ENCODE peak calls at places on chromosomes 3 and 15, in five cellular contexts. Z is effector memory CD4-positive, alpha-beta T cell; R is CD4-positive, alpha-beta T cell; G is psoas muscle; B is suprapubic skin. T is an unnamed sample.

GRCh38 chr3:65268411-65268810 is 580.6 kb upstream of the ADAMTS9 start:
- DNase-seq in B (no peak), R (no peak), G (no peak), Z (no peak), T (no peak)

GRCh38 chr3:177431525-177432255 is 234.4 kb upstream of the TBL1XR1 start:
- DNase-seq in R (no peak), Z (no peak), B (no peak), G (no peak), T (no peak)

GRCh38 chr3:46692566-46692983 is 904 bp downstream of the ALS2CL start:
- DNase-seq in Z (no peak), B (peak), G (no peak), R (no peak), T (peak)

GRCh38 chr3:49081429-49081828 is 12.4 kb downstream of the QRICH1 start:
- DNase-seq in Z (no peak), B (no peak), G (no peak), R (no peak), T (no peak)

GRCh38 chr3:51394541-51394940 is 3.5 kb downstream of the RBM15B start:
- DNase-seq in G (no peak), R (no peak), Z (no peak), B (no peak), T (peak)

GRCh38 chr3:188749010-188749617 is 422.7 kb upstream of the TPRG1 start:
- DNase-seq in R (peak), B (no peak), G (no peak), Z (peak), T (no peak)

GRCh38 chr15:52112203-52112750 is 298 bp downstream of the BCL2L10 start:
- DNase-seq in B (no peak), Z (no peak), R (peak), G (peak), T (no peak)

GRCh38 chr15:67783303-67783702 is 42.0 kb upstream of the SKOR1 start:
- DNase-seq in R (peak), G (no peak), B (no peak), Z (no peak), T (no peak)

GRCh38 chr15:48641416-48641815 is 4.1 kb downstream of the FBN1 start:
- DNase-seq in B (no peak), R (no peak), G (no peak), Z (no peak), T (no peak)

GRCh38 chr3:22176911-22177310 is 425.9 kb upstream of the ZNF385D start:
- DNase-seq in G (no peak), Z (no peak), B (no peak), R (no peak), T (no peak)

GRCh38 chr3:144358191-144358590 is 386.6 kb downstream of the DIPK2A start:
- DNase-seq in R (no peak), B (no peak), G (no peak), Z (no peak), T (no peak)

GRCh38 chr3:52679139-52679538 is 6.6 kb downstream of the PBRM1 start:
- DNase-seq in G (no peak), B (no peak), Z (no peak), R (no peak), T (no peak)

GRCh38 chr3:115623414-115623868 is at the start of gene GAP43:
- DNase-seq in Z (no peak), G (peak), R (no peak), B (no peak), T (peak)

GRCh38 chr3:121436641-121437040 is 109.1 kb downstream of the POLQ start:
- DNase-seq in R (no peak), G (no peak), Z (no peak), B (no peak), T (no peak)

GRCh38 chr3:60770532-60770931 is 480.7 kb downstream of the FHIT start:
- DNase-seq in R (no peak), B (no peak), G (no peak), Z (no peak), T (no peak)

GRCh38 chr15:74571191-74571590 is 30.2 kb downstream of the ARID3B start:
- DNase-seq in G (no peak), B (no peak), R (no peak), Z (no peak), T (no peak)

GRCh38 chr3:79551325-79551892 is 216.4 kb downstream of the ROBO1 start:
- DNase-seq in G (no peak), R (no peak), Z (no peak), B (no peak), T (no peak)

GRCh38 chr15:76341366-76342045 is 4.9 kb downstream of the ISL2 start:
- DNase-seq in G (no peak), R (no peak), B (no peak), Z (no peak), T (no peak)

GRCh38 chr3:32321095-32321835 is 70.4 kb upstream of the CMTM7 start:
- DNase-seq in R (no peak), B (no peak), G (no peak), Z (no peak), T (no peak)

GRCh38 chr3:13148561-13149330 is 75.5 kb upstream of the IQSEC1 start:
- DNase-seq in G (no peak), Z (no peak), R (peak), B (peak), T (no peak)

GRCh38 chr3:142947799-142948575 is 15.5 kb downstream of the PAQR9 start:
- DNase-seq in Z (no peak), G (no peak), B (no peak), R (no peak), T (no peak)

GRCh38 chr3:185457376-185457775 is 41.5 kb downstream of the TMEM41A start:
- DNase-seq in G (no peak), B (no peak), R (no peak), Z (no peak), T (no peak)

GRCh38 chr3:159711560-159712333 is 276.9 kb upstream of the IL12A start:
- DNase-seq in Z (no peak), G (peak), B (no peak), R (no peak), T (peak)

GRCh38 chr3:159733194-159733860 is 255.3 kb upstream of the IL12A start:
- DNase-seq in Z (no peak), B (no peak), G (no peak), R (no peak), T (no peak)

GRCh38 chr3:55516391-55517030 is 29.4 kb upstream of the WNT5A start:
- DNase-seq in B (no peak), G (no peak), R (no peak), Z (no peak), T (no peak)

GRCh38 chr15:99436472-99437314 is 129.1 kb upstream of the MEF2A start:
- DNase-seq in B (peak), R (peak), Z (no peak), G (no peak), T (peak)

GRCh38 chr3:72492240-72492639 is 356.0 kb downstream of the SHQ1 start:
- DNase-seq in Z (no peak), G (peak), R (no peak), B (peak), T (peak)

GRCh38 chr3:134353831-134354611 is 20.2 kb downstream of the AMOTL2 start:
- DNase-seq in Z (no peak), R (no peak), G (no peak), B (no peak), T (no peak)

DNA sequence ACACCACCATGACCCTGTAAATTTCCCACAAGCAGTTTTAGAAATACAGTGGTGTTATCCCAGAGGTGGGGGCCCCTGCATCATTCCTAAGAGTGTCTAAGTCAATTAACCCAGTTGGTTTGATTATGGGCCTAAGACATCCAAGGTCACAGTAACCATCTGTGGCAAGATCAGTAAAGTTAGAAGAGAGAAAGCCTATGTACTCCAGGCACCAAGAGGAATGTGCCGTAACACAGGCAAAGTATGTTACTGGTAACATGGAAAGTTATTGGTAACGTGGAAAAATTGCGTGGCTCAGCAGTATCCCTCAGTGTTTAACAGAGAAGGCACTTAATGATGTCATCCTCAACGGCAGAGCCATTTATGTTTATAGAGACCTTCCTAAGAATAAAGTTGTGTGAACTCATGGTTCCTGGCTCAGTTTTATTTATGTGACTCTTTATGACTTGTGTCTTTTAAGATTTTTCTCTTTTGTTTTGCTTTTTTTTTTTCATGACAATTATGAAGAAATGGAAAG is 144.1 kb upstream of the RASGRP1 start:
- DNase-seq in B (no peak), G (no peak), Z (no peak), R (no peak), T (no peak)
- H3K27ac ChIP-seq in B (no peak), G (no peak), Z (no peak), R (no peak), T (no peak)

GRCh38 chr3:196321162-196321561 is 3.1 kb upstream of the DYNLT2B start:
- DNase-seq in Z (no peak), R (no peak), G (no peak), B (no peak), T (no peak)
- H3K27ac ChIP-seq in Z (no peak), R (no peak), G (no peak), B (no peak), T (no peak)

GRCh38 chr3:99877180-99877579 is 59.5 kb downstream of the CMSS1 start:
- DNase-seq in Z (no peak), G (no peak), R (no peak), B (no peak), T (no peak)

GRCh38 chr3:99875925-99876781 is 58.5 kb downstream of the CMSS1 start:
- DNase-seq in R (peak), G (peak), B (peak), Z (peak), T (peak)

GRCh38 chr3:99879275-99879674 is 61.6 kb downstream of the CMSS1 start:
- DNase-seq in B (no peak), R (no peak), Z (no peak), G (no peak), T (no peak)

GRCh38 chr3:99875573-99875924 is 57.9 kb downstream of the CMSS1 start:
- DNase-seq in B (no peak), Z (no peak), R (no peak), G (no peak), T (no peak)

DNA sequence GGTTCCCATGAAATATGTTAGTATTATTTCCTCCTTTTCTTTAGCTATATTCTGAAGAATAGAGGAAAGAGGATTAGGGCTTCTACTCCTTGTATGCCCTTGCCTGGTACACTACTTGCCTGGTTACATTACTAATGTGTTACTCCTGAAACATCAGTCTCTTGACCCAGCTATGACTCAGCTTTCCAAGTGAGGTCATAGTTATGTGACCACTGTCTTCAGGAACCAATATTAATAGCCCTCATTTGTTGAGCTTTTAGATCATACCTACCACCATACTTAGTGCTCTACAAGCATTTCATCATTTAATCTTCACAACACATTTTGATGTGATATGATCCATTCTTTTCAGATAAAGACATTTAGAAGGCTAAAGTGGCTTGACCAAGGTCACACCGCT is 60.3 kb downstream of the CMSS1 start:
- DNase-seq in G (no peak), R (no peak), Z (no peak), B (no peak), T (no peak)
- H3K27ac ChIP-seq in G (peak), R (no peak), Z (no peak), B (peak), T (no peak)

GRCh38 chr15:73051402-73051810 is 857 bp upstream of the NEO1 start:
- DNase-seq in R (no peak), Z (no peak), B (peak), G (peak), T (peak)
- H3K27ac ChIP-seq in R (no peak), Z (peak), B (peak), G (peak), T (peak)

DNA sequence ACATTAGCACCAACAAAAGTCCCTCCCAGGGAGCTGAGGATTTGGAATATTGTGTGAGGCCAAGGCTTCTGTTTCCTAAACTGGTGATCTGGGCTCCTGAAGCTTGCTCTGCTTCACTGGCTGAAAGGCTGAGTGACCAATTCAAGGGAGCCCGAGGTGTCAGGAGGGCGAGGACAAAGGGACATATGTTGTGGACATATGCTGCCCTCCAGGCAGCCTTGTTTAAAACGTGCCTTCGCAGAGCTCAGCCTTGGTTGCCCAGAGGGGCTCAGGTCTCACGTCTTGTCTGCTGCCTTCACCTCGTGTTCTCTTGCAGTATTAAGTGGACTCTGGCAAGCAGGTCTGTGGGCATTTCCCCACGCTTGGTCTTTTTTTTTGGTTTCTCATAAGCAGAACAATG is 7.0 kb downstream of the SLCO3A1 start:
- DNase-seq in Z (no peak), R (no peak), B (no peak), G (no peak), T (no peak)
- H3K27ac ChIP-seq in Z (no peak), R (no peak), B (no peak), G (no peak), T (no peak)

DNA sequence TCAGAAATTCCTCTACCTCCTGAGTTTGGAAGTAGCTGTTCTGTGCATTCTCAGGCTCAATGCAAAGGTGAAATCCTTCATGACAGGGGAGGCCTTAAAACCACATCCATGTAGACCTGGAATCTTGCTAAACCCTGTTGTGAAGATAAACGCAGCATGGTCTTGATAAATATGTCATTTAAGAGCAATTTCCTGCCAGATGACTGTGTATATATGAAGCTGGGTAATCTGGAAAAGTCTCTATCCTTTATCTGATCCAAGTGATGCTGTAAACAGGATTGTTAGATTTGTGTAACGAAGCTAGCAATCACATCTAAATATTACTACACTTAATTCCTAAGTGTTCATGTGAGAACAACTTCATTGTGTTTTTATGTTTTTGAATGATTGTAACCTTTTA is 9.1 kb downstream of the MCTP2 start:
- DNase-seq in Z (no peak), G (no peak), R (no peak), B (no peak), T (no peak)
- H3K27ac ChIP-seq in Z (no peak), G (no peak), R (no peak), B (no peak), T (no peak)

GRCh38 chr15:34365073-34365825 is 1.7 kb downstream of the LPCAT4 start:
- DNase-seq in R (no peak), Z (peak), B (no peak), G (no peak), T (no peak)

GRCh38 chr15:34364041-34364440 is 3.0 kb downstream of the LPCAT4 start:
- DNase-seq in B (no peak), Z (no peak), R (no peak), G (no peak), T (no peak)

GRCh38 chr15:34367128-34368081 is at the start of gene LPCAT4:
- DNase-seq in B (peak), R (peak), Z (peak), G (peak), T (peak)

GRCh38 chr15:34366271-34367043 is 539 bp downstream of the LPCAT4 start:
- DNase-seq in R (peak), B (no peak), Z (peak), G (peak), T (peak)

GRCh38 chr15:34365836-34366235 is 1.2 kb downstream of the LPCAT4 start:
- DNase-seq in R (no peak), B (no peak), Z (no peak), G (no peak), T (no peak)
- H3K27ac ChIP-seq in R (peak), B (no peak), Z (peak), G (peak), T (peak)

GRCh38 chr15:70278644-70279043 is 180.9 kb upstream of the TLE3 start:
- DNase-seq in R (peak), B (no peak), Z (no peak), G (no peak), T (no peak)

GRCh38 chr15:70281261-70281810 is 183.6 kb upstream of the TLE3 start:
- DNase-seq in R (no peak), B (peak), Z (no peak), G (no peak), T (no peak)

GRCh38 chr15:70277556-70277955 is 179.8 kb upstream of the TLE3 start:
- DNase-seq in Z (no peak), R (peak), G (no peak), B (no peak), T (no peak)

GRCh38 chr15:70280781-70281180 is 183.1 kb upstream of the TLE3 start:
- DNase-seq in R (no peak), B (peak), G (no peak), Z (no peak), T (no peak)

DNA sequence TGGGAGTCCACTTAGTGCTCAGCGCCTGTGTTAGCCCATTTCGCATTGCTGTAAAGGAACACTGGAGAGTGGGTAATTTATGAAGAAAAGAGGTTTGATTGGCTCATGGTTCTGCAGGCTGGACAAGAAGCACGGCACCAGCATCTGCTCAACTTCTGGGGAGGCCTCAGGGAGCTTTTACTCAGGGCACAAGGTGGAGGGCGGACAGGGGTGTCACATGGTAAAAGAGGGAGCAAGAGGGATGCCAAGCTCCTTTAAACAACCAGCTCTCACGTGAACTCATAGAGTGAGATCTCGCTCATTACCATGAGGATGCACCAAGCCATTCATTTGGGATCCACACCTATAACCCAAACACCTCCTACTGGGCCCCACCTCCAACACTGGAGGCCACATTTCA is 181.4 kb upstream of the TLE3 start:
- DNase-seq in R (no peak), B (no peak), G (no peak), Z (no peak), T (no peak)
- H3K27ac ChIP-seq in R (no peak), B (no peak), G (no peak), Z (no peak), T (no peak)

GRCh38 chr3:169658311-169658931 is 5.1 kb downstream of the MECOM start:
- DNase-seq in R (no peak), G (no peak), Z (no peak), B (no peak), T (no peak)
- H3K27ac ChIP-seq in R (no peak), G (peak), Z (no peak), B (no peak), T (no peak)

DNA sequence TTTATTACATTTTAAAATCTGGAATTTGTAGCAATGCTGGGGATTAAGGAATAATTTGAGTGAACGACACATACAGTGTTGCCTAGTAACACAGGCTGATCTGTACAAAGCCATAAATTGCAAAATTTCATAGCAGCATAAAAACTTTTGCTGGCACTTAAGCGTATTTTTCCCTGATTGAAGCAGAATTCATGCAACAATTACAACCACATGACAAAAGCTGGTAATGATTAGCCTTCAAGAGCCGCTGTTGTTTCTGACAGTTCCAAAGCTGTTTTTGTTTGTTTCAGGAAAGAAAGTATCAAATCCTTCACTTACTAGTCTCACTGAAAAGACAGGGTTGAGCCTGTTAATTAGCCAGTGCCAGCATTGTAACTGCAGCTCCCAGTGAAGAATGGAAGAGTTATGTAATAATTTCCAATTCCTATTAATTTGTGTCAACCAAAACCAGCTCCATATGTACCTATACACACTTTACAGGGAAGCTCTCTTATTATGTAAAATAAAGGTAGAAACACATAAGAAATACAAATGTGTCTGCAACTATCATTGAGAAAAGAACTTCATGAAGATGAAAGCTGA is 60.7 kb downstream of the AGTR1 start:
- DNase-seq in B (no peak), G (no peak), Z (no peak), R (no peak), T (no peak)
- H3K27ac ChIP-seq in B (peak), G (no peak), Z (no peak), R (no peak), T (no peak)